ENCODE peak calls at places on chromosomes 2 and 18, in nine cellular contexts. K is foreskin fibroblast, S is astrocyte of the spinal cord, F is LNCaP clone FGC, J is transverse colon, B is upper lobe of right lung, A is A549, P is AG10803, U is cardiac fibroblast. W is an unnamed sample.
A peak's percentile ranks its signal among the peaks of the same experiment; 100 is the strongest.

GRCh38 chr2:32272279-32272678 is 5.4 kb upstream of the YIPF4 start:
- DNase-seq in K (no peak), S (no peak), F (no peak), J (no peak), B (no peak), A (no peak), P (no peak), U (no peak), W (no peak)

GRCh38 chr2:234494361-234495075 is 2.4 kb downstream of the ARL4C start:
- DNase-seq in K (peak; percentile 54), S (peak; percentile 73), F (no peak), J (no peak), B (no peak), A (peak; percentile 58), P (peak; percentile 56), U (peak; percentile 61), W (peak; percentile 22)

GRCh38 chr2:218859994-218860831 is 608 bp downstream of the WNT6 start:
- DNase-seq in K (no peak), S (no peak), F (no peak), J (no peak), B (peak; percentile 57), A (no peak), P (no peak), U (no peak), W (no peak)

GRCh38 chr2:64592994-64593655 is 60.6 kb downstream of the SERTAD2 start:
- DNase-seq in K (peak; percentile 47), S (no peak), F (no peak), J (no peak), B (no peak), A (no peak), P (peak; percentile 37), U (peak; percentile 35), W (no peak)

GRCh38 chr2:217419075-217419671 is 559.3 kb upstream of the TNP1 start:
- DNase-seq in K (no peak), S (no peak), F (no peak), J (no peak), B (no peak), A (no peak), P (no peak), U (no peak), W (no peak)

GRCh38 chr18:77461062-77461693 is 211.5 kb downstream of the GALR1 start:
- DNase-seq in K (no peak), S (no peak), F (no peak), J (no peak), B (no peak), A (no peak), P (no peak), U (peak; percentile 70), W (no peak)

GRCh38 chr18:78681396-78681795 is 298.2 kb upstream of the SALL3 start:
- DNase-seq in K (no peak), S (no peak), F (no peak), J (no peak), B (peak; percentile 33), A (no peak), P (no peak), U (no peak), W (no peak)

GRCh38 chr2:154694881-154695280 is 3.6 kb upstream of the KCNJ3 start:
- DNase-seq in K (no peak), S (no peak), F (no peak), J (no peak), B (no peak), A (no peak), P (no peak), U (no peak), W (no peak)

GRCh38 chr2:53632714-53633113 is 134.9 kb upstream of the CHAC2 start:
- DNase-seq in K (peak; percentile 8), S (peak; percentile 84), F (no peak), J (no peak), B (no peak), A (no peak), P (peak; percentile 61), U (peak; percentile 23), W (peak; percentile 89)

GRCh38 chr2:140835079-140835478 is 1295.7 kb downstream of the LRP1B start:
- DNase-seq in K (no peak), S (no peak), F (no peak), J (no peak), B (no peak), A (no peak), P (no peak), U (no peak), W (no peak)

GRCh38 chr2:132033949-132034348 is 127.8 kb downstream of the ANKRD30BL start:
- DNase-seq in K (no peak), S (no peak), F (no peak), J (no peak), B (no peak), A (no peak), P (no peak), U (no peak), W (no peak)

GRCh38 chr18:76408480-76409067 is 86.5 kb downstream of the ZNF516 start:
- DNase-seq in K (no peak), S (no peak), F (peak; percentile 31), J (no peak), B (no peak), A (no peak), P (no peak), U (no peak), W (no peak)

GRCh38 chr18:7772496-7772861 is 205.4 kb downstream of the PTPRM start:
- DNase-seq in K (peak; percentile 13), S (no peak), F (no peak), J (no peak), B (no peak), A (no peak), P (peak; percentile 4), U (peak; percentile 7), W (no peak)

GRCh38 chr18:63374520-63374919 is 7.5 kb upstream of the KDSR start:
- DNase-seq in K (peak; percentile 22), S (no peak), F (no peak), J (no peak), B (no peak), A (no peak), P (peak; percentile 40), U (peak; percentile 62), W (no peak)

GRCh38 chr2:105407946-105408743 is 9.3 kb upstream of the FHL2 start:
- DNase-seq in K (no peak), S (no peak), F (peak; percentile 19), J (no peak), B (no peak), A (no peak), P (no peak), U (no peak), W (no peak)

GRCh38 chr18:52348209-52348608 is 8.2 kb downstream of the DCC start:
- DNase-seq in K (no peak), S (no peak), F (no peak), J (no peak), B (no peak), A (peak; percentile 42), P (no peak), U (no peak), W (peak; percentile 16)

GRCh38 chr2:143513081-143513480 is 383.9 kb downstream of the ARHGAP15 start:
- DNase-seq in K (peak; percentile 85), S (peak; percentile 72), F (no peak), J (no peak), B (no peak), A (peak; percentile 36), P (peak; percentile 81), U (peak; percentile 83), W (peak; percentile 69)

GRCh38 chr2:38374978-38375377 is 2.1 kb downstream of the ATL2 start:
- DNase-seq in K (no peak), S (no peak), F (no peak), J (no peak), B (no peak), A (no peak), P (no peak), U (peak; percentile 15), W (peak; percentile 43)
- H3K4me3 ChIP-seq in K (peak overlapping the region; percentile 87), S (no peak overlapping the region), F (peak overlapping the region; percentile 73), J (peak overlapping the region; percentile 85), B (peak overlapping the region; percentile 88), A (no peak overlapping the region), P (no peak overlapping the region), U (no peak overlapping the region), W (peak overlapping the region; percentile 96)

GRCh38 chr18:2799369-2799768 is 47.4 kb upstream of the EMILIN2 start:
- DNase-seq in K (no peak), S (no peak), F (no peak), J (no peak), B (no peak), A (no peak), P (no peak), U (no peak), W (no peak)
- H3K4me3 ChIP-seq in K (no peak overlapping the region), S (no peak overlapping the region), F (no peak overlapping the region), J (no peak overlapping the region), B (no peak overlapping the region), A (no peak overlapping the region), P (no peak overlapping the region), U (no peak overlapping the region), W (no peak overlapping the region)

DNA sequence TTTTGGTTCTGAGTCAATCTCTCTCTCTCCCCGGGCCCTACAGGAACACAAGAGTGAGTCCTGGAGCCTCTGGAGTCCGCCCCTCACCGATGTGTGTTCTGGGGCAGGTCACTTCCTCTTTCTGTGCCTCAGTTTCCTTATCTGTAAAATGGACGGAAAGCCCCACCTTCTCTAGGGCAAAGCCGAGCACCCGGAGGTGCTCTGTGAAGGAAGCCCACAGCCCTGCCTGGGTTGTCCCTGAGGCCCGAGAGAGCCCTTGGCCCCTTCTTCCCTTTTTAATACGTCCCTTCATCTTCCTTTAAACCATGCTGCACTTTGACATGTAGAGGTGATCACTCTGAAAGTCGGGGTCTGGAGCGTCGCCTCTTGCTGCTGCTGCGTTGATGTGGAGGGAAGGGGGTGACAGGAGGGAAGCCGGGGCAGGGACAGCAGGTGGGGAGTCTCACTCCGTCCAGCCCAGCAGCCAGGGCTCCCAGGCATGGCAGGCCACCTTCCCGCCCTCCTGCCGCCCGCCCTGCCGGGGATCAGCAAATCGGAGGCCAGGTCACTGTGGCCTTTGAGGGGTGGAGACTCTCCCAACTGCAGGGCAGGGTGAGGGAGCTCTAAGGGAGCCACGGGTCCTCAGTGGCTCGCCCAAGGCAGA is 136.1 kb upstream of the ID2 start:
- DNase-seq in K (no peak), S (no peak), F (no peak), J (no peak), B (no peak), A (no peak), P (no peak), U (no peak), W (no peak)
- H3K4me3 ChIP-seq in K (no peak overlapping the region), S (no peak overlapping the region), F (no peak overlapping the region), J (no peak overlapping the region), B (no peak overlapping the region), A (no peak overlapping the region), P (no peak overlapping the region), U (no peak overlapping the region), W (no peak overlapping the region)

GRCh38 chr18:11148655-11149440 is 521 bp downstream of the PIEZO2 start:
- DNase-seq in K (no peak), S (no peak), F (no peak), J (no peak), B (no peak), A (no peak), P (no peak), U (no peak), W (no peak)

GRCh38 chr18:11147962-11148654 is 1.3 kb downstream of the PIEZO2 start:
- DNase-seq in K (peak; percentile 10), S (no peak), F (no peak), J (no peak), B (no peak), A (no peak), P (no peak), U (peak; percentile 8), W (no peak)

GRCh38 chr18:11147371-11147860 is 2.0 kb downstream of the PIEZO2 start:
- DNase-seq in K (peak; percentile 8), S (no peak), F (no peak), J (no peak), B (no peak), A (no peak), P (no peak), U (peak; percentile 12), W (no peak)

GRCh38 chr18:11149441-11150270 is at the start of gene PIEZO2:
- DNase-seq in K (peak; percentile 68), S (peak; percentile 46), F (no peak), J (peak; percentile 30), B (peak; percentile 79), A (peak; percentile 14), P (peak; percentile 24), U (peak; percentile 75), W (peak; percentile 93)

GRCh38 chr18:11150271-11150615 is 874 bp upstream of the PIEZO2 start:
- DNase-seq in K (no peak), S (no peak), F (no peak), J (no peak), B (no peak), A (no peak), P (no peak), U (no peak), W (no peak)
- H3K4me3 ChIP-seq in K (no peak overlapping the region), S (no peak overlapping the region), F (no peak overlapping the region), J (no peak overlapping the region), B (no peak overlapping the region), A (no peak overlapping the region), P (no peak overlapping the region), U (no peak overlapping the region), W (no peak overlapping the region)